ENCODE peak calls at places on chromosomes 6 and 20, in four cellular contexts. One of them, this sample, is unnamed.

GRCh38 chr6:139990865-139991264 is 616.4 kb upstream of the CITED2 start:
- DNase-seq in A549: no peak
- DNase-seq in cardiac muscle cell: peak; percentile 90
- DNase-seq in trophoblast cell: peak; percentile 76
- DNase-seq in this sample: no peak

GRCh38 chr6:41326092-41326491 is 9.3 kb upstream of the NCR2 start:
- DNase-seq in A549: no peak
- DNase-seq in cardiac muscle cell: no peak
- DNase-seq in trophoblast cell: no peak
- DNase-seq in this sample: peak; percentile 20

GRCh38 chr20:61125536-61126180 is 126.4 kb upstream of the CDH4 start:
- DNase-seq in A549: no peak
- DNase-seq in cardiac muscle cell: no peak
- DNase-seq in trophoblast cell: no peak
- DNase-seq in this sample: no peak

GRCh38 chr6:87322304-87323212 is at the start of gene SMIM8:
- DNase-seq in A549: peak; percentile 76
- DNase-seq in cardiac muscle cell: peak; percentile 75
- DNase-seq in trophoblast cell: peak; percentile 86
- DNase-seq in this sample: peak; percentile 88

GRCh38 chr6:145734486-145735355 is 599 bp downstream of the EPM2A start:
- DNase-seq in A549: peak; percentile 91
- DNase-seq in cardiac muscle cell: peak; percentile 96
- DNase-seq in trophoblast cell: peak; percentile 95
- DNase-seq in this sample: peak; percentile 93

GRCh38 chr20:3560578-3560977 is 89.8 kb downstream of the ATRN start:
- DNase-seq in A549: no peak
- DNase-seq in cardiac muscle cell: no peak
- DNase-seq in trophoblast cell: peak; percentile 60
- DNase-seq in this sample: no peak

GRCh38 chr6:100719883-100720682 is 161.0 kb downstream of the ASCC3 start:
- DNase-seq in A549: peak; percentile 34
- DNase-seq in cardiac muscle cell: peak; percentile 67
- DNase-seq in trophoblast cell: peak; percentile 67
- DNase-seq in this sample: no peak

GRCh38 chr20:33180169-33180568 is 12.2 kb downstream of the BPIFA2 start:
- DNase-seq in A549: no peak
- DNase-seq in cardiac muscle cell: no peak
- DNase-seq in trophoblast cell: no peak
- DNase-seq in this sample: no peak

GRCh38 chr20:37042986-37043972 is 52.5 kb downstream of the RBL1 start:
- DNase-seq in A549: no peak
- DNase-seq in cardiac muscle cell: no peak
- DNase-seq in trophoblast cell: no peak
- DNase-seq in this sample: no peak

GRCh38 chr20:49245921-49246740 is 26.9 kb downstream of the DDX27 start:
- DNase-seq in A549: peak; percentile 53
- DNase-seq in cardiac muscle cell: peak; percentile 70
- DNase-seq in trophoblast cell: peak; percentile 16
- DNase-seq in this sample: no peak

GRCh38 chr6:38034269-38034914 is 214.9 kb downstream of the ZFAND3 start:
- DNase-seq in A549: peak; percentile 35
- DNase-seq in cardiac muscle cell: peak; percentile 73
- DNase-seq in trophoblast cell: peak; percentile 54
- DNase-seq in this sample: no peak

GRCh38 chr6:52352239-52353008 is 9.5 kb upstream of the PAQR8 start:
- DNase-seq in A549: peak; percentile 79
- DNase-seq in cardiac muscle cell: peak; percentile 89
- DNase-seq in trophoblast cell: peak; percentile 59
- DNase-seq in this sample: peak; percentile 47

GRCh38 chr20:34709836-34710567 is 5.9 kb downstream of the TP53INP2 start:
- DNase-seq in A549: no peak
- DNase-seq in cardiac muscle cell: peak; percentile 28
- DNase-seq in trophoblast cell: peak; percentile 69
- DNase-seq in this sample: peak; percentile 57

GRCh38 chr6:155481215-155481614 is 25.6 kb upstream of the NOX3 start:
- DNase-seq in A549: no peak
- DNase-seq in cardiac muscle cell: peak; percentile 25
- DNase-seq in trophoblast cell: peak; percentile 22
- DNase-seq in this sample: no peak

GRCh38 chr20:54199721-54200176 is 8.1 kb upstream of the PFDN4 start:
- DNase-seq in A549: peak; percentile 85
- DNase-seq in cardiac muscle cell: peak; percentile 83
- DNase-seq in trophoblast cell: peak; percentile 94
- DNase-seq in this sample: peak; percentile 91

GRCh38 chr6:3208775-3209113 is 18.7 kb downstream of the TUBB2B start:
- DNase-seq in A549: no peak
- DNase-seq in cardiac muscle cell: no peak
- DNase-seq in trophoblast cell: no peak
- DNase-seq in this sample: no peak
- H3K4me1 ChIP-seq in A549: peaks cover 16% of the 10 kb centered on the region
- H3K4me1 ChIP-seq in cardiac muscle cell: peaks cover 19% of the 10 kb centered on the region
- H3K4me1 ChIP-seq in trophoblast cell: peaks cover 17% of the 10 kb centered on the region
- H3K4me1 ChIP-seq in this sample: no peaks in the 10 kb centered on the region

DNA sequence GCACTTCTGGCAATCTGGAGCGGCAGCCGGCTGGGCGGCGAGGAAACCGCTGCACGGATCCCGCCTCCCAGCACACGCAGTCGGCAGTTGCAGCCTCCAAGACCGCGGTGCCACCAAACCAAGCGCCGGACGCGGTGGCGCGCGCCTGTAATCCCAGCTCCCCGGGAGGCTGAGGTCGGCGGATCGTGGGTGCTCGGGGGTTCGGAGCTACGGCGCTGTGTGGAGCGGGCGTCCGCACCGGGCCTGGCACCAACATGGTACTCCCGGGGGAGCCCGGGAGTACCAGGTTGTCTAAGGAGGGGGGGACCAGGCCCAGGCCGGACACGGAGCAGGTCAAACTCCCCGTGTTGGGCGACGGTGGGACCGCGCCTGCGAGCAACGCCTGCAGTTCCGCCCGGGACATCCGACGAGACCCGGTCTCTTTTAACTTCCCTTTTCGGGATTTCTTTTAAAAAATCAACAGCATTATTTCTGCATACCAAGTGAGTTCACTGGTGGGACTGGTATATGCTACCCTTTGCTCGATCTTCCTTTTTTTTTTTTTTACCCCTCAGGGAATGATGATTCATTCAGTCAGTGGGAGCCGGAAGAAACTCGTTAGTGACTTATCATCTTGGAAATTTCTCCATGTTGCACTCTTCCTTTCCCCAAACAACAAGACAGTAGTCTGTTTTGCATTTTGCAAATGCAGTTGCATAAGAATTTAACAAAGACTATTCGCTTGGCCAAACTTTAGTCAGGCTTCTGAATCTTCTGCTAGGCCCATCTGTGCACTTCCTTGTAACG is 27.6 kb downstream of the ZNF311 start:
- DNase-seq in A549: no peak
- DNase-seq in cardiac muscle cell: peak; percentile 84
- DNase-seq in trophoblast cell: peak; percentile 85
- DNase-seq in this sample: no peak
- H3K4me3 ChIP-seq in A549: no peak overlapping the region
- H3K4me3 ChIP-seq in cardiac muscle cell: no peak overlapping the region
- H3K4me3 ChIP-seq in trophoblast cell: peak overlapping the region; percentile 31
- H3K4me3 ChIP-seq in this sample: no peak overlapping the region

DNA sequence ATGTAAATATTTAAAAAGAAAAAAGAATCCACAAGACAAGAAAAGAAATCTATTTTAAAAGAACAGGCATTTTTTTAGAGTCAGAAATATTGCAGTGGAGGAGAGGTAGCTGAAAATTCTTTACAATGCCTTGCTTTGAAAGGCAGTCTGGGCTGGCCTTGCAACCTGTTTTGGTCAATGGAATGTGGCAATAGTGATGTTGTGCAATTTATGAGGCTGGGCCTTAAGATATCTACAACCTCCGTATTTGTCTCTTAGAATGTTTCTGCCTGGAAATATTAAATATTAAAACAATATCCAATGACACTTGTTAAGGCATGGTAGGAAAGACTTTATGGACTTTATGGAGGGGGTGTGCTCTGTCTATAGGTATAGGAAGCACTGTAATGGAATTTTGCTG is 14.8 kb upstream of the SCGN start:
- DNase-seq in A549: no peak
- DNase-seq in cardiac muscle cell: peak; percentile 75
- DNase-seq in trophoblast cell: no peak
- DNase-seq in this sample: no peak
- H3K4me1 ChIP-seq in A549: peaks cover 37% of the 10 kb centered on the region
- H3K4me1 ChIP-seq in cardiac muscle cell: no peaks in the 10 kb centered on the region
- H3K4me1 ChIP-seq in trophoblast cell: no peaks in the 10 kb centered on the region
- H3K4me1 ChIP-seq in this sample: peaks cover 5% of the 10 kb centered on the region

GRCh38 chr6:27280540-27281000 is 31.5 kb downstream of the POM121L2 start:
- DNase-seq in A549: peak; percentile 40
- DNase-seq in cardiac muscle cell: no peak
- DNase-seq in trophoblast cell: peak; percentile 53
- DNase-seq in this sample: no peak

GRCh38 chr6:27281569-27281968 is 30.5 kb downstream of the POM121L2 start:
- DNase-seq in A549: no peak
- DNase-seq in cardiac muscle cell: no peak
- DNase-seq in trophoblast cell: no peak
- DNase-seq in this sample: no peak

GRCh38 chr6:27280064-27280539 is 32.0 kb downstream of the POM121L2 start:
- DNase-seq in A549: peak; percentile 72
- DNase-seq in cardiac muscle cell: peak; percentile 49
- DNase-seq in trophoblast cell: peak; percentile 73
- DNase-seq in this sample: peak; percentile 28

GRCh38 chr6:27281105-27281539 is 31.0 kb downstream of the POM121L2 start:
- DNase-seq in A549: peak; percentile 63
- DNase-seq in cardiac muscle cell: no peak
- DNase-seq in trophoblast cell: peak; percentile 31
- DNase-seq in this sample: no peak

DNA sequence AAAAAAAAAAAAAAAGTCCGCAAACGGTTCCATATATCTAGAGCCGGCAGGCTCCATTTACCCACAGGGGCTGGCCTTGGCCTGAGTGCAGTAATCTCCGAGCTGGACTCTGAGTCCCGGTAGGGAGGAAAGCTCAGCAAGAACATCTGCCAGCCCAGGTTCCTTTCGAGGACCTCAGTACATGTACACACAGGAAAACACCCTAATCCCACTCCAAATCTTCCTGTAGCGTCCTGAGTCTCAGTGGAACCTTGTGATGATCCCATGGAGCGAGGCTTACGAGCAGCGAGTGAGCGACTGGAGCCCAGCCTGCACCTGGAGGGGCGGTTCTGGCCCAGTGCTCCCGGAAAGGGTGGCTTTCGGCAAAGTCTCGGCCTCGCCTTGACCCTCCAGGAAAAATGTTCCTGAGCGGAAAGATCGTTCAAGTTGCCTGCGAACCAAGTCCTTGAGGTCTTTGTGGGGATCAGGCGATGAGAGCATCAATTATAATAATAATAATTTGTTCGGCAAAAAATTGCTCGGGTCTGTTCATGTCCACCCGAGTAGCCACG is 32.1 kb downstream of the PRSS16 start:
- DNase-seq in A549: peak; percentile 42
- DNase-seq in cardiac muscle cell: no peak
- DNase-seq in trophoblast cell: peak; percentile 48
- DNase-seq in this sample: no peak
- H3K4me3 ChIP-seq in A549: peak overlapping the region; percentile 62
- H3K4me3 ChIP-seq in cardiac muscle cell: peak overlapping the region; percentile 31
- H3K4me3 ChIP-seq in trophoblast cell: peak overlapping the region; percentile 79
- H3K4me3 ChIP-seq in this sample: no peak overlapping the region

DNA sequence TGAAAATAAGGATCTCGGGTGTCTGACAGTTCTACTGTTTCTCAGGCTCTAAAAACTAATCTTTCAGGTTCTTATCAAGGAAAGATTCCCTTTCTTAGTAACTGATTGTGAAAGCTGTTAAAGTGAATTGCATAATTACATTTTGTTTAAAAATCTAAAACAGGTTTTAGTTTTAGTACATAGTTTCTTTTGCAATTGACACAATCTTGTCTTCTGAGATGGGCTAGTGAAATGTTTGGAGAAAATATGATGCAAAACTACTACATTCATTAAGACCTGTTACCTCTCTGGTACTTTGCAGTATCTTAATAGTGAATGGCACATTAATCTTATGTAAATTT is 298.4 kb downstream of the UTRN start:
- DNase-seq in A549: no peak
- DNase-seq in cardiac muscle cell: no peak
- DNase-seq in trophoblast cell: peak; percentile 63
- DNase-seq in this sample: no peak
- H3K4me1 ChIP-seq in A549: peaks cover 5% of the 10 kb centered on the region
- H3K4me1 ChIP-seq in cardiac muscle cell: peaks cover 46% of the 10 kb centered on the region
- H3K4me1 ChIP-seq in trophoblast cell: no peaks in the 10 kb centered on the region
- H3K4me1 ChIP-seq in this sample: peaks cover 6% of the 10 kb centered on the region